ENCODE peak calls at places on chromosome 21, in five cellular contexts. One of them, this sample, is unnamed.
A peak's percentile ranks its signal among the peaks of the same experiment; 100 is the strongest.

GRCh38 chr21:33839167-33839716 is 76.4 kb downstream of the ATP5PO start:
- DNase-seq in tibial nerve: no peak
- DNase-seq in stomach: no peak
- DNase-seq in CD8-positive, alpha-beta T cell: no peak
- DNase-seq in fibroblast of pulmonary artery: no peak
- DNase-seq in this sample: no peak

GRCh38 chr21:43361127-43361492 is 65.8 kb downstream of the SIK1 start:
- DNase-seq in stomach: no peak
- DNase-seq in fibroblast of pulmonary artery: no peak
- DNase-seq in tibial nerve: no peak
- DNase-seq in CD8-positive, alpha-beta T cell: no peak
- DNase-seq in this sample: no peak

GRCh38 chr21:46662765-46663500 is 27.5 kb downstream of the PRMT2 start:
- DNase-seq in fibroblast of pulmonary artery: no peak
- DNase-seq in tibial nerve: no peak
- DNase-seq in stomach: no peak
- DNase-seq in CD8-positive, alpha-beta T cell: no peak
- DNase-seq in this sample: no peak

GRCh38 chr21:29299046-29299905 is 554 bp downstream of the BACH1 start:
- DNase-seq in fibroblast of pulmonary artery: peak; percentile 57
- DNase-seq in tibial nerve: peak; percentile 26
- DNase-seq in CD8-positive, alpha-beta T cell: peak; percentile 57
- DNase-seq in stomach: peak; percentile 67
- DNase-seq in this sample: no peak

GRCh38 chr21:27134513-27134912 is 167.6 kb upstream of the ADAMTS5 start:
- DNase-seq in fibroblast of pulmonary artery: peak; percentile 4
- DNase-seq in CD8-positive, alpha-beta T cell: no peak
- DNase-seq in tibial nerve: no peak
- DNase-seq in stomach: no peak
- DNase-seq in this sample: no peak

GRCh38 chr21:45981154-45981606 is 390 bp upstream of the COL6A1 start:
- DNase-seq in tibial nerve: peak; percentile 67
- DNase-seq in stomach: peak; percentile 64
- DNase-seq in fibroblast of pulmonary artery: peak; percentile 93
- DNase-seq in CD8-positive, alpha-beta T cell: peak; percentile 41
- DNase-seq in this sample: peak; percentile 75

GRCh38 chr21:15870819-15871218 is 141.0 kb downstream of the USP25 start:
- DNase-seq in fibroblast of pulmonary artery: no peak
- DNase-seq in CD8-positive, alpha-beta T cell: no peak
- DNase-seq in tibial nerve: no peak
- DNase-seq in stomach: no peak
- DNase-seq in this sample: no peak

GRCh38 chr21:31573217-31573616 is 86.3 kb upstream of the SOD1 start:
- DNase-seq in tibial nerve: no peak
- DNase-seq in fibroblast of pulmonary artery: no peak
- DNase-seq in stomach: no peak
- DNase-seq in CD8-positive, alpha-beta T cell: no peak
- DNase-seq in this sample: no peak

DNA sequence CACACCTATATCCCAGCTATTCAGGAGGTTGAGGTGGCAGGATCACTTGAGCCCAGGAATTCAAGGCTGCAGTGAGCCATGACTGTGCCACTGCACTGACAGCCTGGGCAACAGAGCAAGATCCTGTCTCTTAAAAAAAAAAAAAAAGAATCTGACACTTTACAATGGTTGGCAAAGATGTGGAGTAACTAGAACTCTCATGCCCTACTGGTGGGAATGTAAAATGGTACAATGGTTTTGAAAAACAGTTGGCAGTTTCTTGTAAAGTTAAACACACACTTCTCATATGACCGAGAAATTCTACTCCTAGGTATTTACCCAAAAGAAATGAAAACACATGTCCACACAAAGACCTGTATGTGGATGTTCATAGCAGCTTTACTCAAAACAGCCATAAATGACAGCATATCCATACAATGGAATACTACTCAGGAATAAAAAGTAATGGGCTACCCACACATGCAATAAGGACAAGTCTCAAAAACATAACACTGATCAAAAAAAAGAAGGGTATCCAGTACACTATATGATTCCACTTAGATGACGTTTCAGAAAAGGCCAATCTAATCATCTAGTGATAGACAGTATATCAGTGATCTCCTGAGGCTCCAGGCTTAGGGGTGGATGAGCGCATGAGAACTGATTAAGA is 58.1 kb downstream of the HLCS start:
- DNase-seq in CD8-positive, alpha-beta T cell: no peak
- DNase-seq in fibroblast of pulmonary artery: peak; percentile 47
- DNase-seq in stomach: no peak
- DNase-seq in tibial nerve: no peak
- DNase-seq in this sample: no peak
- TF ChIP-seq CTCF in CD8-positive, alpha-beta T cell: no peak
- TF ChIP-seq CTCF in fibroblast of pulmonary artery: peak; percentile 21
- TF ChIP-seq CTCF in stomach: no peak
- TF ChIP-seq CTCF in tibial nerve: no peak
- TF ChIP-seq CTCF in this sample: no peak

GRCh38 chr21:35265170-35265877 is 216.2 kb upstream of the RUNX1 start:
- DNase-seq in stomach: no peak
- DNase-seq in fibroblast of pulmonary artery: peak; percentile 40
- DNase-seq in CD8-positive, alpha-beta T cell: no peak
- DNase-seq in tibial nerve: no peak
- DNase-seq in this sample: peak; percentile 13
- H3K4me3 ChIP-seq in stomach: no peak overlapping the region
- H3K4me3 ChIP-seq in fibroblast of pulmonary artery: no peak overlapping the region
- H3K4me3 ChIP-seq in CD8-positive, alpha-beta T cell: no peak overlapping the region
- H3K4me3 ChIP-seq in tibial nerve: no peak overlapping the region
- H3K4me3 ChIP-seq in this sample: no peak overlapping the region

GRCh38 chr21:18368193-18368592 is 35.4 kb downstream of the TMPRSS15 start:
- DNase-seq in CD8-positive, alpha-beta T cell: no peak
- DNase-seq in fibroblast of pulmonary artery: no peak
- DNase-seq in stomach: no peak
- DNase-seq in tibial nerve: no peak
- DNase-seq in this sample: no peak

GRCh38 chr21:18370292-18370691 is 33.3 kb downstream of the TMPRSS15 start:
- DNase-seq in tibial nerve: no peak
- DNase-seq in fibroblast of pulmonary artery: no peak
- DNase-seq in stomach: no peak
- DNase-seq in CD8-positive, alpha-beta T cell: no peak
- DNase-seq in this sample: no peak

GRCh38 chr21:18373631-18374030 is 30.0 kb downstream of the TMPRSS15 start:
- DNase-seq in CD8-positive, alpha-beta T cell: no peak
- DNase-seq in tibial nerve: no peak
- DNase-seq in stomach: no peak
- DNase-seq in fibroblast of pulmonary artery: no peak
- DNase-seq in this sample: no peak

GRCh38 chr21:18369115-18369514 is 34.5 kb downstream of the TMPRSS15 start:
- DNase-seq in CD8-positive, alpha-beta T cell: no peak
- DNase-seq in fibroblast of pulmonary artery: peak; percentile 2
- DNase-seq in stomach: no peak
- DNase-seq in tibial nerve: no peak
- DNase-seq in this sample: peak; percentile 26
- TF ChIP-seq CTCF in CD8-positive, alpha-beta T cell: no peak
- TF ChIP-seq CTCF in fibroblast of pulmonary artery: no peak
- TF ChIP-seq CTCF in stomach: peak; percentile 6
- TF ChIP-seq CTCF in tibial nerve: no peak
- TF ChIP-seq CTCF in this sample: peak; percentile 62

GRCh38 chr21:17679002-17679600 is 66.4 kb upstream of the BTG3 start:
- DNase-seq in stomach: no peak
- DNase-seq in tibial nerve: no peak
- DNase-seq in fibroblast of pulmonary artery: peak; percentile 86
- DNase-seq in CD8-positive, alpha-beta T cell: no peak
- DNase-seq in this sample: peak; percentile 58

GRCh38 chr21:17668479-17668878 is 55.8 kb upstream of the BTG3 start:
- DNase-seq in CD8-positive, alpha-beta T cell: no peak
- DNase-seq in fibroblast of pulmonary artery: no peak
- DNase-seq in tibial nerve: no peak
- DNase-seq in stomach: no peak
- DNase-seq in this sample: no peak

GRCh38 chr21:17671733-17672132 is 59.0 kb upstream of the BTG3 start:
- DNase-seq in fibroblast of pulmonary artery: no peak
- DNase-seq in stomach: peak; percentile 67
- DNase-seq in CD8-positive, alpha-beta T cell: no peak
- DNase-seq in tibial nerve: no peak
- DNase-seq in this sample: no peak

GRCh38 chr21:17674106-17674505 is 61.4 kb upstream of the BTG3 start:
- DNase-seq in CD8-positive, alpha-beta T cell: no peak
- DNase-seq in fibroblast of pulmonary artery: no peak
- DNase-seq in stomach: no peak
- DNase-seq in tibial nerve: no peak
- DNase-seq in this sample: no peak

GRCh38 chr21:17673261-17674020 is 60.7 kb upstream of the BTG3 start:
- DNase-seq in CD8-positive, alpha-beta T cell: no peak
- DNase-seq in stomach: no peak
- DNase-seq in fibroblast of pulmonary artery: peak; percentile 65
- DNase-seq in tibial nerve: no peak
- DNase-seq in this sample: peak; percentile 55
- H3K4me3 ChIP-seq in CD8-positive, alpha-beta T cell: no peak overlapping the region
- H3K4me3 ChIP-seq in stomach: no peak overlapping the region
- H3K4me3 ChIP-seq in fibroblast of pulmonary artery: no peak overlapping the region
- H3K4me3 ChIP-seq in tibial nerve: no peak overlapping the region
- H3K4me3 ChIP-seq in this sample: no peak overlapping the region

GRCh38 chr21:25871566-25871965 is 136.8 kb downstream of the GABPA start:
- DNase-seq in fibroblast of pulmonary artery: no peak
- DNase-seq in tibial nerve: no peak
- DNase-seq in stomach: no peak
- DNase-seq in CD8-positive, alpha-beta T cell: no peak
- DNase-seq in this sample: no peak
- TF ChIP-seq CTCF in fibroblast of pulmonary artery: peak; percentile 5
- TF ChIP-seq CTCF in tibial nerve: no peak
- TF ChIP-seq CTCF in stomach: no peak
- TF ChIP-seq CTCF in CD8-positive, alpha-beta T cell: no peak
- TF ChIP-seq CTCF in this sample: peak; percentile 30

This sample was measured in astrocyte of the cerebellum.